ENCODE peak calls at places on chromosomes 4 and X, in five cellular contexts. F, S, N, M and J are unnamed samples.

GRCh38 chr4:119020158-119020557 is 115.5 kb upstream of the MYOZ2 start:
- DNase-seq in F (no peak), S (no peak), N (no peak), M (no peak), J (no peak)

GRCh38 chrX:13396887-13397286 is 77.0 kb upstream of the ATXN3L start:
- DNase-seq in F (no peak), S (no peak), N (no peak), M (peak; percentile 14), J (no peak)

GRCh38 chr4:128130621-128131020 is 69.5 kb downstream of the LARP1B start:
- DNase-seq in F (no peak), S (no peak), N (no peak), M (no peak), J (no peak)

GRCh38 chrX:79933938-79934337 is 80.6 kb upstream of the TBX22 start:
- DNase-seq in F (no peak), S (no peak), N (no peak), M (no peak), J (no peak)

GRCh38 chrX:93422693-93423092 is 250.7 kb downstream of the NAP1L3 start:
- DNase-seq in F (no peak), S (no peak), N (peak; percentile 43), M (peak; percentile 2), J (no peak)

GRCh38 chrX:139720136-139720535 is 12.2 kb upstream of the MCF2 start:
- DNase-seq in F (no peak), S (no peak), N (no peak), M (peak; percentile 6), J (no peak)

GRCh38 chr4:47913328-47913727 is 1.1 kb downstream of the NFXL1 start:
- DNase-seq in F (no peak), S (no peak), N (peak; percentile 75), M (peak; percentile 27), J (no peak)

GRCh38 chrX:10579753-10580060 is 40.7 kb downstream of the MID1 start:
- DNase-seq in F (no peak), S (no peak), N (no peak), M (no peak), J (no peak)

GRCh38 chr4:27684501-27685077 is 823.9 kb downstream of the STIM2 start:
- DNase-seq in F (no peak), S (no peak), N (peak; percentile 74), M (peak; percentile 48), J (peak; percentile 49)

GRCh38 chrX:12564221-12564620 is 227.0 kb upstream of the PRPS2 start:
- DNase-seq in F (no peak), S (no peak), N (no peak), M (no peak), J (no peak)

GRCh38 chrX:3548743-3549441 is 164.6 kb downstream of the PRKX start:
- DNase-seq in F (no peak), S (no peak), N (peak; percentile 49), M (peak; percentile 47), J (no peak)